ENCODE peak calls at places on chromosomes 13 and 19, in ten cellular contexts. B is HFFc6; X is A549; N is GM23338; M is ovary; F is heart left ventricle; C is upper lobe of right lung; O is progenitor cell of endocrine pancreas; S is astrocyte of the cerebellum; W is CD4-positive, alpha-beta T cell. I is an unnamed sample.
A peak's percentile ranks its signal among the peaks of the same experiment; 100 is the strongest.

GRCh38 chr19:5143471-5144411 is 174.8 kb downstream of the KDM4B start:
- DNase-seq in B (no peak), X (no peak), N (no peak), M (no peak), F (no peak), C (no peak), O (no peak), S (no peak), W (no peak), I (no peak)

GRCh38 chr19:50870417-50871089 is 2.7 kb upstream of the KLK2 start:
- DNase-seq in B (no peak), X (peak; percentile 90), N (peak; percentile 60), M (no peak), F (no peak), C (no peak), O (no peak), S (no peak), W (no peak), I (peak; percentile 4)

GRCh38 chr19:58294743-58295374 is 10.3 kb upstream of the ERVK3-1 start:
- DNase-seq in B (no peak), X (peak; percentile 48), N (no peak), M (no peak), F (no peak), C (no peak), O (no peak), S (no peak), W (no peak), I (no peak)

GRCh38 chr19:21765151-21765550 is 2.2 kb downstream of the ZNF100 start:
- DNase-seq in B (no peak), X (no peak), N (no peak), M (no peak), F (no peak), C (no peak), O (no peak), S (no peak), W (no peak), I (no peak)

GRCh38 chr19:39097721-39098120 is 13.6 kb downstream of the ACP7 start:
- DNase-seq in B (no peak), X (no peak), N (no peak), M (no peak), F (no peak), C (no peak), O (no peak), S (no peak), W (no peak), I (no peak)

GRCh38 chr13:108060111-108060510 is 155.2 kb downstream of the LIG4 start:
- DNase-seq in B (no peak), X (no peak), N (peak; percentile 65), M (no peak), F (no peak), C (no peak), O (no peak), S (no peak), W (no peak), I (no peak)

GRCh38 chr19:7718668-7719067 is 13.2 kb downstream of the CLEC4G start:
- DNase-seq in B (no peak), X (no peak), N (no peak), M (no peak), F (no peak), C (no peak), O (no peak), S (no peak), W (no peak), I (no peak)

GRCh38 chr13:51113969-51114368 is 2.9 kb upstream of the C13orf42 start:
- DNase-seq in B (no peak), X (no peak), N (no peak), M (no peak), F (no peak), C (no peak), O (no peak), S (no peak), W (no peak), I (no peak)

GRCh38 chr13:110503037-110503901 is 58.3 kb downstream of the RAB20 start:
- DNase-seq in B (no peak), X (no peak), N (no peak), M (no peak), F (no peak), C (no peak), O (no peak), S (no peak), W (no peak), I (no peak)

GRCh38 chr13:33287142-33287882 is 1.8 kb upstream of the STARD13 start:
- DNase-seq in B (no peak), X (no peak), N (no peak), M (no peak), F (no peak), C (no peak), O (no peak), S (no peak), W (no peak), I (no peak)
- TF ChIP-seq CTCF in B (no peak), X (no peak), N (no peak), M (no peak), F (no peak), C (no peak), O (no peak), S (no peak), W (no peak), I (no peak)

DNA sequence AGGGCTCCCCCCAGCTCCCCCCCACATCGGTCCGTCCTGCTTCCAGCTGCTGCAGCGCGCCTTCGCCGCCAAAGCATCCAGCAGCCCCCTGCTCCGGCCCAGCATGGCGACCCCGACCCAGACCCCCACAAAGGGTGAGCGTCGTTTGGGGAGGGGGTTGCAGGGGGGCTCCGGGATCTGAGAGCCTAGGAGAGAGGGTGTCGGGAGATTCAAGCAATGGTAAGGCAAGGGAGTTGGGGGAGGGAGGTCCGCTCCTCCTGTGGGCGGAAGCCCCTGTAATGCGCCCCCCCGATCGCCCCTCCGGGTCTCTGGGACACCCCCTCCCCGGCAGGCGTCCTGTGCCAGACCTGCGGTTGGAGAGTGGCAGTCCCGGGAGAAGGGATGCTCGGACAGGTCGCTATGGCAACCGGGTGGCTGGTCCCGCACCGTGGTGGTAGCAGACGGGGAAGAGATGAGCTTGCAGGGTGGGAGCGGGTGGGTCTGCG is at the start of gene FXYD7:
- DNase-seq in B (no peak), X (no peak), N (peak; percentile 64), M (peak; percentile 62), F (no peak), C (no peak), O (no peak), S (no peak), W (no peak), I (no peak)
- TF ChIP-seq CTCF in B (peak; percentile 64), X (peak; percentile 1), N (no peak), M (no peak), F (no peak), C (peak; percentile 21), O (peak; percentile 35), S (no peak), W (peak; percentile 35), I (no peak)

GRCh38 chr19:56177564-56178243 is 1.9 kb downstream of the GALP start:
- DNase-seq in B (no peak), X (no peak), N (no peak), M (no peak), F (no peak), C (no peak), O (no peak), S (no peak), W (no peak), I (no peak)

GRCh38 chr19:56176881-56177280 is 1.1 kb downstream of the GALP start:
- DNase-seq in B (no peak), X (no peak), N (no peak), M (no peak), F (no peak), C (no peak), O (no peak), S (no peak), W (no peak), I (no peak)

GRCh38 chr19:56170261-56170660 is 5.5 kb upstream of the GALP start:
- DNase-seq in B (no peak), X (peak; percentile 73), N (no peak), M (no peak), F (peak; percentile 35), C (peak; percentile 89), O (no peak), S (peak; percentile 6), W (no peak), I (no peak)

GRCh38 chr19:56174550-56174949 is 1.3 kb upstream of the GALP start:
- DNase-seq in B (no peak), X (peak; percentile 25), N (no peak), M (no peak), F (no peak), C (no peak), O (no peak), S (no peak), W (no peak), I (no peak)

DNA sequence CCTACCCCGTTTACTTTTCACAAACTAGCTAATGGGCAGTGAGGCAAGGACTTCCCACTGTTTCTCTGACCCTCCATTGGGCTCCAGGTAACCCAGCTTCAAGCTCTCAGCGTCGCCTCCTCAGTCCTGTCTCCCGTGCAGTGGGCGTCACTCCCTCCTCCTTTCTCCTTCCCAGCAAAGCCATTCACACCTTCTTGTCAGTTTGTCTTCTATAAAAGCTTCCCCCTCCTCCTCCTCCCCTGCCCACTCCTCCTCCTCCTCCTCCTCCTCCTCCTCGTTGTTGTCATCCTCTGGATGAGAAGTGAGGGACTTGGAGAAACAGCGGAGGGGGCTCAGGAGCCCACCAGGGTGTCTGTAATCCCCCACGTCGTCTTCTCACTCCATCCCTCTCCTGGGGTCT is 1.7 kb upstream of the GALP start:
- DNase-seq in B (no peak), X (no peak), N (no peak), M (no peak), F (no peak), C (no peak), O (no peak), S (no peak), W (no peak), I (no peak)
- TF ChIP-seq CTCF in B (no peak), X (no peak), N (no peak), M (no peak), F (no peak), C (no peak), O (no peak), S (no peak), W (no peak), I (no peak)

DNA sequence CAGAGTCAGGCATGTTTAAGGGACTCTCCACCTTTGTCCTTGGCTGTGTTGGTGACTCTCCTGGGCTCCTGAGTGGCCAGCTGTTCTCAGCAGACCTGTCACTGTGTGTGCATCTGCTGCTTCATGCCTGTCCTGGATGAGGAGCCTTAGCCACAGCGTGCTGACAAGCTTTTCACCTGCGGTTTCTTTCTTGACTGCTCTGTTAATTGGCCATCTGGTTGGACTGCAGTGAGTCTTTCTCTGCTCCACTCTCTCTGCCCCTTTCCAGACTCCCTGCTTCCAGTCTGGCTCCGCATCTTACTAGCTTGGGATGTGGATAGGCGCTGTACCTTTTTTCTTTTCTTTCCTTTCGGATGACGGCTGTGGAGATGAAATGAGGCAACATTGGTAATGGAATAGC is 38.8 kb downstream of the POLR1D start:
- DNase-seq in B (no peak), X (no peak), N (no peak), M (no peak), F (no peak), C (no peak), O (no peak), S (no peak), W (no peak), I (no peak)
- TF ChIP-seq CTCF in B (no peak), X (no peak), N (no peak), M (no peak), F (no peak), C (no peak), O (no peak), S (no peak), W (no peak), I (no peak)

I was measured in foreskin fibroblast.